ENCODE peak calls at places on chromosomes 7 and 10, in six cellular contexts. Q is GM23338, A is IMR-90, K is K562, G is stomach, Z is lower lobe of right lung. N is an unnamed sample. For H3K4me1, the result is how much of the 10 kb centered on the place peaks cover.

GRCh38 chr10:24419067-24419466 is 210.1 kb downstream of the KIAA1217 start:
- DNase-seq in G (no peak), Z (no peak), K (no peak), Q (no peak), A (no peak), N (no peak)

GRCh38 chr7:141220263-141220662 is 146.4 kb downstream of the TMEM178B start:
- DNase-seq in A (no peak), K (peak), Q (peak), Z (no peak), G (no peak), N (peak)

GRCh38 chr7:51930834-51931233 is 614.2 kb upstream of the COBL start:
- DNase-seq in K (no peak), A (no peak), Q (no peak), Z (no peak), G (no peak), N (peak)

GRCh38 chr10:69644658-69645295 is 14.7 kb downstream of the FAM241B start:
- DNase-seq in Z (no peak), G (peak), A (peak), K (peak), Q (peak), N (peak)

GRCh38 chr7:40474790-40475680 is 340.2 kb downstream of the SUGCT start:
- DNase-seq in K (no peak), Z (no peak), A (no peak), G (no peak), Q (no peak), N (no peak)

GRCh38 chr7:87220734-87221215 is 1.2 kb upstream of the TMEM243 start:
- DNase-seq in K (no peak), Z (no peak), G (no peak), A (no peak), Q (peak), N (no peak)

GRCh38 chr7:28477041-28477442 is 64.7 kb downstream of the CREB5 start:
- DNase-seq in Q (no peak), Z (no peak), G (no peak), K (no peak), A (no peak), N (no peak)

GRCh38 chr7:139943391-139943790 is 114.3 kb downstream of the TBXAS1 start:
- DNase-seq in Z (no peak), Q (no peak), A (no peak), G (no peak), K (no peak), N (no peak)

GRCh38 chr10:3925184-3925583 is 140.2 kb upstream of the KLF6 start:
- DNase-seq in G (no peak), Z (no peak), A (no peak), K (no peak), Q (no peak), N (no peak)

GRCh38 chr7:98244871-98245270 is 7.2 kb downstream of the TECPR1 start:
- DNase-seq in Q (no peak), G (no peak), K (no peak), Z (no peak), A (no peak), N (no peak)

GRCh38 chr7:1883834-1884582 is 213.9 kb downstream of the ELFN1 start:
- DNase-seq in K (peak), A (no peak), Z (no peak), G (no peak), Q (peak), N (no peak)

GRCh38 chr10:19719320-19719719 is 96.9 kb upstream of the PLXDC2 start:
- DNase-seq in Z (no peak), G (no peak), Q (no peak), A (peak), K (no peak), N (no peak)

GRCh38 chr10:119413738-119414611 is 128.5 kb downstream of the RGS10 start:
- DNase-seq in Q (no peak), A (peak), G (peak), Z (no peak), K (no peak), N (no peak)

GRCh38 chr7:100705341-100705752 is 574 bp upstream of the POP7 start:
- DNase-seq in G (peak), K (peak), Z (peak), Q (peak), A (peak), N (peak)

GRCh38 chr7:117250801-117251200 is 72.1 kb downstream of the WNT2 start:
- DNase-seq in Z (no peak), G (no peak), Q (no peak), A (peak), K (no peak), N (no peak)

GRCh38 chr10:79244841-79245504 is 102.3 kb upstream of the PPIF start:
- DNase-seq in G (no peak), Q (no peak), A (no peak), Z (no peak), K (no peak), N (no peak)

GRCh38 chr10:103598654-103599115 is 105.2 kb downstream of the NEURL1 start:
- DNase-seq in K (peak), G (peak), Z (no peak), A (peak), Q (peak), N (peak)

GRCh38 chr7:134778941-134779740 is at the start of gene CALD1:
- DNase-seq in K (no peak), Z (peak), Q (peak), A (peak), G (peak), N (peak)

GRCh38 chr10:31581741-31582323 is 262.8 kb downstream of the ZEB1 start:
- DNase-seq in A (no peak), Z (no peak), Q (no peak), K (no peak), G (no peak), N (no peak)

GRCh38 chr7:5450549-5451327 is 27.1 kb upstream of the TNRC18 start:
- DNase-seq in A (peak), K (peak), G (peak), Z (peak), Q (peak), N (peak)

GRCh38 chr10:114767589-114768393 is 53.8 kb upstream of the FHIP2A start:
- DNase-seq in Z (peak), A (peak), Q (peak), K (peak), G (peak), N (no peak)

DNA sequence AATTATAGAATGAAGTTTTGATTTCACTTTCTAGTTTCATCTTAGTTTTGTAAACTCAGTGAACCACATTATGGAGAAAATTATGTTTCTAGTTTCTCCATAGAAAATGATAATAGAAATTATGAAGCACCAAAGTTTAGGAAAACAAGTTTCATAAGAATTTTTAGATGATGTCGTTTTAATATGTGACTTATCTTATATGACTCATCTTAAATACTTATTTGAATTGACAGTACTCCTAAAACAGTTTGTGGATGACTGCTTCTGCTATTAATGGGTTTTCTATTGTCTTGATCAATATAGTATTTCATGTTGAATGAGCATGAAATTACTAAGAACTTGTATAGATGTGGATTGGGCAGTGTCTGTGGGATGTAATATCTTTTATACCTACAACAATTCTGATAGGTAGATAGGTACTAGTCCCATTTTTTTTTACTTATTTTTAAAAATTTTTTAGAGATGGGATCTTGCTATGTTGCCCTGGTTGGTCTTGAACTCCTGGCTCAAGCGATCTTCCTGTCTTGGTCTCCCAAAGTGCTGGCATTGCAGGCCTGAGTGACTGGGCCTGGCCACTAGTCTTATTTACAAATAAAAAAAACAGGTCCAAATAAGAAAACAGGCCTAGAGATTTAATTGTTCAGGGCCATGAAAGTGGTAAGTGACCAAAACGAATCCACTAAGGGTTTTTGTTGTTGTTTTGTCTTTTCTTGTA is 3.7 kb downstream of the HBP1 start:
- DNase-seq in G (no peak), K (no peak), Z (no peak), A (no peak), Q (no peak), N (no peak)
- H3K4me1 ChIP-seq in G (half or more), K (under half), Z (half or more), A (under half), Q (under half), N (under half)

DNA sequence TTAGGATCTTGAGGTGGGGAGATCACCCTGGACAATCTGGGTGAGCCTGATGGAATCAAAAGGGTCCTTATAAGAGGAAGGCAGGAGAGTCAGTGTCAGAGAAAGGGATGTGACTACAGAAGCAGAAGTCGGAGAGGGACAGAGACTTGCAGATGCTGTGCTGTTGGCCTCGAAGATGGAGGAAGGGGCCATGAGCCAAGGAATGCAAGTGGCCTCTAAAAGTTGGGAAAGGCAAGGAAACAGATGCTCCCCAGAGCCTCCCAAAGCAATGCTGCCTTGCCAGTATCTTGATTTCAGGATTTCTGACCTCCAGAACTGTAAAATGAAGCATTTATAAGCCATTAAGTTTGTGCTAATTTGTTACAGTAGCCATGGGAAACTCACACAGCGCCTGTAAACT is 165.2 kb downstream of the FANK1 start:
- DNase-seq in K (no peak), A (no peak), G (no peak), Q (no peak), Z (no peak), N (no peak)
- H3K4me1 ChIP-seq in K (under half), A (under half), G (under half), Q (under half), Z (under half), N (under half)

GRCh38 chr10:68167790-68168189 is 58.5 kb downstream of the MYPN start:
- DNase-seq in Q (no peak), Z (no peak), G (no peak), K (no peak), A (no peak), N (no peak)
- H3K4me1 ChIP-seq in Q (under half), Z (under half), G (under half), K (under half), A (under half), N (under half)

GRCh38 chr10:91589015-91589655 is 43.7 kb downstream of the PPP1R3C start:
- DNase-seq in Z (no peak), G (no peak), K (no peak), A (peak), Q (no peak), N (no peak)
- H3K4me1 ChIP-seq in Z (under half), G (half or more), K (half or more), A (under half), Q (under half), N (under half)

DNA sequence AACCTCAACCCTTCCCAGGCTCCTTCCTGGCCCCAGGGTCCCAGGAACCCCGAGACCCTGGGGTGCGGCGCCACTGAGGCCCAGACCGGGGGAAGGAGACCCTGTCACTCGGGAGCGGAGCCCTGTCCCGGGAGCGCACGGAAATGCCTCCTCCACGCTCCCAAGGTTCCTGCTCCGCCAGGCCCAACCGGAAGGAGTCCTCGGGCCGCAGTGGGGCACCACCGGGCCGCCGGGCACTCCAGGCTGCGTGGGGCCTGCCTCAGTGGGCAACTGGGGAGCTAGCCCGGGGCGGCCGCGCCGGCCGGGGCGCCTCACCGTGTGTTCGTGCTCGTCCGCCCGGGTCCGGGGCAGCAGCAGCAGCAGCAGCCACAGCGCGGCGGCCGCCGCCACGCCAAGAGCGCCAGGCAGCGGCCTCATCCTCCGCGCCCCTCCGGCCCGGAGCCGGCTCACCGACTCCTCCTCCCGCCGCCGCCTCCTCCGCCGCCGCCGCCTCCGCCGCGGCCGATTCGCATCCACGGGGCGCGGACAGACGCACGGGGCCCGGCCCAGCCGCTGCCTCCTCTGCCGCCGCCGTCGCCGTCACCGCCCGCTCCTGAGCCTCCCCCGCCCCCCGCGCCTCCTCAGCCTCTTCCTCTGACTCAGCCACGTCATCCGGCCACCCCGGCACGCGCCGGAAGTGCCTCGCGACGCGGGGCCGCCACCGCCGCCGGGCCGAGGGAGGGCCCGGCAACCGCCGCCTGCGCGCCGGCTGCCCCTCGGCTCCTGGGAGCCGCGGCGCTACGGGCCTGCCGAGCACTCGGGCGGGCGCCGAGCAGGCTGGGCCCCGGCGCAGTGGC is at the start of gene TM9SF3:
- DNase-seq in G (peak), Z (peak), Q (peak), A (peak), K (peak), N (peak)
- H3K4me1 ChIP-seq in G (half or more), Z (half or more), Q (under half), A (under half), K (under half), N (under half)

DNA sequence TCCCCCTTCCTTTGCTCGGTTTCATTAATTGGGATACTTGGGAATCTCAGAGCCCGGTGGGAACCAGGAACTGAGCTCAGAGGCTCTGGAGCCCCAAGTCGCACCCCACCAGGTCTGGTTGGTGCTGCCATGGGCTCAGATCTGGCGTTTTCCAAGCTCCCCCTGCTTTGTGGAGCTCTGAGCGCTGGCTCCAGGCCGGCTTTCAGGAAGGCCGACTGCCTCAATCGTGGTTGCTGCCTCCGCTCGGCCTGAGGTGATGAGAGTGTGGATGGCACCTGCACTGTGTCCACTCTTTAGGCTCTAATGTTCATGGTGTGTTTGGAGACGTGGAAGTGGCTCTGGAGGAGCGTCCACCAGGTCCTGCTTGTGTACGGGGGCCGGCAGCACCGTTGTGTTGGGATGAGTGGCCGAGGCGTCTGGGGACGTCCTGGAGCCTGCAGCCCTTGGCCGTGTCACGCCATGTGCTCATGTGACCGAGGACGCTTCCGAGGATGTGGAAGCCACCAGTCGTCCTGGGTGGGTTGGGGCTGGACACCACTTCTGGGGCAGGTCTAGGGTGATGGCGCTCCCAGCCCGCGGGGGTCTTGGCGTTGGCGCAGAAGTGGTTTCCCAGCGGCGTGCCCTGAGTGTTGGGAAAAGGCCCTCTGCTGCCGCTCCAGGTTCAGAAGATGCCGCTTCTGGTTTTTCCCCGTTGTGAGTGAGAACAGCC is 8.2 kb downstream of the INPP5A start:
- DNase-seq in Z (no peak), G (no peak), A (no peak), Q (no peak), K (no peak), N (no peak)
- H3K4me1 ChIP-seq in Z (half or more), G (half or more), A (under half), Q (under half), K (under half), N (under half)

GRCh38 chr10:124083047-124083739 is 10.2 kb downstream of the CHST15 start:
- DNase-seq in Q (no peak), Z (no peak), K (no peak), A (no peak), G (no peak), N (no peak)
- H3K4me1 ChIP-seq in Q (under half), Z (under half), K (under half), A (under half), G (half or more), N (under half)

GRCh38 chr10:71276873-71277272 is 42.2 kb upstream of the SLC29A3 start:
- DNase-seq in A (no peak), Q (no peak), Z (no peak), K (no peak), G (no peak), N (no peak)
- H3K4me1 ChIP-seq in A (under half), Q (under half), Z (under half), K (under half), G (under half), N (under half)

N was measured in HAP-1.